ENCODE peak calls at places on chromosomes 1 and 21, in seven cellular contexts. W, M, L, H, R, D and J are unnamed samples.

GRCh38 chr1:65209005-65209885 is 61.2 kb downstream of the AK4 start:
- DNase-seq in D (peak; percentile 46), M (no peak), W (no peak), R (peak; percentile 55), H (peak; percentile 19), L (peak; percentile 51), J (peak; percentile 57)

GRCh38 chr1:36609241-36610027 is 126.7 kb upstream of the CSF3R start:
- DNase-seq in M (no peak), R (peak; percentile 74), H (peak; percentile 18), L (peak; percentile 52), W (peak; percentile 61), D (peak; percentile 70), J (peak; percentile 50)

GRCh38 chr21:41957991-41958766 is 4.4 kb upstream of the C2CD2 start:
- DNase-seq in H (peak; percentile 92), W (peak; percentile 66), D (peak; percentile 90), M (no peak), L (peak; percentile 75), R (peak; percentile 63), J (peak; percentile 93)

GRCh38 chr1:210739627-210740026 is 394.3 kb downstream of the KCNH1 start:
- DNase-seq in H (no peak), R (no peak), W (no peak), D (no peak), L (no peak), M (no peak), J (no peak)

GRCh38 chr1:168136709-168137514 is at the start of gene GPR161:
- DNase-seq in W (peak; percentile 40), L (peak; percentile 28), M (peak; percentile 60), H (peak; percentile 37), R (peak; percentile 73), D (peak; percentile 72), J (peak; percentile 51)

GRCh38 chr21:29299046-29299905 is 554 bp downstream of the BACH1 start:
- DNase-seq in D (peak; percentile 78), H (peak; percentile 62), R (peak; percentile 90), M (peak; percentile 81), L (peak; percentile 34), W (peak; percentile 39), J (peak; percentile 66)

GRCh38 chr1:64895500-64895899 is 70.8 kb downstream of the JAK1 start:
- DNase-seq in L (no peak), D (no peak), R (no peak), H (no peak), W (no peak), M (no peak), J (no peak)

GRCh38 chr1:205610781-205611473 is 20.9 kb downstream of the ELK4 start:
- DNase-seq in W (no peak), H (no peak), D (no peak), L (no peak), M (no peak), R (no peak), J (no peak)

GRCh38 chr1:9143250-9143649 is 14.3 kb upstream of the GPR157 start:
- DNase-seq in D (peak; percentile 76), H (peak; percentile 79), L (peak; percentile 45), M (peak; percentile 67), R (no peak), W (no peak), J (peak; percentile 64)

GRCh38 chr21:41610042-41610839 is 102.3 kb upstream of the TMPRSS2 start:
- DNase-seq in L (peak; percentile 23), D (peak; percentile 67), R (peak; percentile 79), W (no peak), M (peak; percentile 77), H (peak; percentile 28), J (peak; percentile 65)

GRCh38 chr1:24294228-24294672 is 24.9 kb upstream of the GRHL3 start:
- DNase-seq in D (peak; percentile 83), H (peak; percentile 96), L (peak; percentile 98), W (no peak), M (no peak), R (peak; percentile 60), J (peak; percentile 98)

GRCh38 chr1:198118136-198118535 is 38.7 kb upstream of the NEK7 start:
- DNase-seq in W (no peak), R (peak; percentile 66), L (peak; percentile 78), M (no peak), D (peak; percentile 72), H (peak; percentile 88), J (peak; percentile 92)

GRCh38 chr1:39901486-39902120 is at the start of gene MYCL:
- DNase-seq in L (peak; percentile 36), H (peak; percentile 64), R (peak; percentile 92), D (peak; percentile 83), W (peak; percentile 100), M (peak; percentile 92), J (peak; percentile 79)

GRCh38 chr1:26838474-26839338 is 12.2 kb downstream of the ZDHHC18 start:
- DNase-seq in D (no peak), H (no peak), R (no peak), M (no peak), W (no peak), L (no peak), J (no peak)

GRCh38 chr1:110515041-110515440 is 3.9 kb downstream of the KCNA10 start:
- DNase-seq in M (peak; percentile 48), R (no peak), L (no peak), D (no peak), H (no peak), W (no peak), J (no peak)

GRCh38 chr1:230140221-230141001 is 73.4 kb downstream of the GALNT2 start:
- DNase-seq in H (no peak), L (peak; percentile 61), R (no peak), W (no peak), D (no peak), M (no peak), J (peak; percentile 70)

GRCh38 chr1:201495447-201496295 is 11.3 kb downstream of the CSRP1 start:
- DNase-seq in D (no peak), L (peak; percentile 44), M (peak; percentile 65), W (peak; percentile 56), R (peak; percentile 69), H (peak; percentile 54), J (no peak)

GRCh38 chr21:33028271-33028670 is 2.5 kb downstream of the OLIG2 start:
- DNase-seq in L (no peak), W (no peak), D (peak; percentile 16), R (no peak), M (no peak), H (no peak), J (no peak)

GRCh38 chr1:42748461-42749410 is 8.7 kb upstream of the CLDN19 start:
- DNase-seq in D (no peak), L (no peak), W (no peak), M (no peak), R (no peak), H (no peak), J (no peak)

GRCh38 chr1:99707535-99708142 is 58.8 kb downstream of the FRRS1 start:
- DNase-seq in M (peak; percentile 59), W (peak; percentile 48), L (peak; percentile 49), H (peak; percentile 31), R (peak; percentile 75), D (peak; percentile 28), J (peak; percentile 62)